ENCODE peak calls at places on chromosomes 2 and 18, in seven cellular contexts. F, C, Z, Q, M, J and S are unnamed samples.
A peak's percentile ranks its signal among the peaks of the same experiment; 100 is the strongest.

GRCh38 chr2:44707945-44708645 is 233.4 kb upstream of the SIX3 start:
- DNase-seq in Z (no peak), Q (no peak), J (peak; percentile 53), M (peak; percentile 36), C (no peak), F (no peak), S (no peak)

GRCh38 chr2:56681659-56682396 is 498.0 kb downstream of the CCDC85A start:
- DNase-seq in Q (no peak), Z (no peak), C (peak; percentile 63), J (no peak), M (no peak), F (peak; percentile 59), S (no peak)

GRCh38 chr2:112021781-112022231 is 33.3 kb upstream of the TMEM87B start:
- DNase-seq in Q (no peak), J (no peak), F (peak; percentile 17), C (peak; percentile 53), M (no peak), Z (no peak), S (no peak)

GRCh38 chr2:127024769-127025356 is 82.1 kb downstream of the BIN1 start:
- DNase-seq in M (peak; percentile 27), C (peak; percentile 54), Q (peak; percentile 70), F (peak; percentile 36), J (no peak), Z (no peak), S (peak; percentile 61)

GRCh38 chr2:233707979-233708644 is 4.6 kb upstream of the UGT1A5 start:
- DNase-seq in M (no peak), J (no peak), Q (no peak), Z (no peak), C (peak; percentile 76), F (peak; percentile 20), S (no peak)

GRCh38 chr2:163428187-163428586 is 307.6 kb downstream of the FIGN start:
- DNase-seq in C (no peak), Z (no peak), Q (no peak), F (no peak), M (no peak), J (no peak), S (no peak)

GRCh38 chr18:49447810-49448745 is 12.4 kb downstream of the DYM start:
- DNase-seq in C (peak; percentile 84), M (peak; percentile 58), Z (peak; percentile 66), Q (peak; percentile 12), F (peak; percentile 59), J (peak; percentile 65), S (peak; percentile 40)

GRCh38 chr2:234033174-234033573 is 17.3 kb upstream of the SPP2 start:
- DNase-seq in F (peak; percentile 18), Q (no peak), C (no peak), M (no peak), J (peak; percentile 30), Z (no peak), S (no peak)

GRCh38 chr2:226763320-226763719 is 36.3 kb downstream of the IRS1 start:
- DNase-seq in Z (no peak), J (no peak), F (peak; percentile 38), M (no peak), Q (no peak), C (no peak), S (no peak)

GRCh38 chr18:8081872-8082553 is 514.9 kb downstream of the PTPRM start:
- DNase-seq in C (no peak), F (peak; percentile 31), Z (no peak), J (no peak), M (no peak), Q (no peak), S (no peak)

GRCh38 chr2:33531345-33532059 is 55.1 kb downstream of the RASGRP3 start:
- DNase-seq in Z (peak; percentile 47), M (no peak), J (no peak), C (peak; percentile 20), F (no peak), Q (no peak), S (no peak)

GRCh38 chr18:65906621-65907034 is 155.8 kb downstream of the CDH7 start:
- DNase-seq in Z (no peak), Q (no peak), C (no peak), J (no peak), M (peak; percentile 88), F (no peak), S (peak; percentile 10)

GRCh38 chr2:58428286-58428552 is 187.1 kb upstream of the FANCL start:
- DNase-seq in C (peak; percentile 3), F (no peak), J (peak; percentile 11), Z (no peak), M (peak; percentile 22), Q (peak; percentile 21), S (peak; percentile 61)

GRCh38 chr18:68177807-68178702 is 536.9 kb downstream of the TMX3 start:
- DNase-seq in C (peak; percentile 94), J (no peak), F (peak; percentile 98), M (no peak), Z (peak; percentile 96), Q (no peak), S (no peak)

GRCh38 chr2:188810591-188810990 is 163.6 kb upstream of the COL3A1 start:
- DNase-seq in C (peak; percentile 74), Z (peak; percentile 50), Q (no peak), F (no peak), J (no peak), M (no peak), S (no peak)

GRCh38 chr2:203730076-203730729 is 23.8 kb downstream of the CD28 start:
- DNase-seq in M (no peak), Q (no peak), F (peak; percentile 22), J (peak; percentile 4), C (peak; percentile 34), Z (no peak), S (no peak)

GRCh38 chr2:63059434-63060078 is 8.9 kb downstream of the OTX1 start:
- DNase-seq in M (no peak), F (no peak), Z (no peak), C (no peak), J (no peak), Q (no peak), S (peak; percentile 30)

GRCh38 chr2:46438794-46439193 is 40.6 kb upstream of the TMEM247 start:
- DNase-seq in Q (no peak), Z (no peak), M (no peak), J (no peak), C (no peak), F (no peak), S (no peak)

GRCh38 chr2:202344178-202344577 is 31.9 kb upstream of the BMPR2 start:
- DNase-seq in Q (no peak), C (no peak), M (no peak), F (no peak), Z (no peak), J (no peak), S (no peak)

GRCh38 chr2:68742638-68743037 is 8.0 kb downstream of the ARHGAP25 start:
- DNase-seq in J (no peak), M (peak; percentile 16), Z (no peak), C (no peak), F (no peak), Q (no peak), S (no peak)

GRCh38 chr2:68743531-68743930 is 8.9 kb downstream of the ARHGAP25 start:
- DNase-seq in Z (no peak), Q (no peak), J (no peak), C (no peak), M (peak; percentile 11), F (no peak), S (no peak)

GRCh38 chr2:68746408-68746807 is 11.8 kb downstream of the ARHGAP25 start:
- DNase-seq in C (no peak), J (no peak), F (no peak), Z (no peak), Q (no peak), M (peak; percentile 10), S (no peak)

GRCh38 chr2:68745006-68745405 is 10.4 kb downstream of the ARHGAP25 start:
- DNase-seq in Q (no peak), J (no peak), M (peak; percentile 4), C (no peak), Z (no peak), F (no peak), S (no peak)

DNA sequence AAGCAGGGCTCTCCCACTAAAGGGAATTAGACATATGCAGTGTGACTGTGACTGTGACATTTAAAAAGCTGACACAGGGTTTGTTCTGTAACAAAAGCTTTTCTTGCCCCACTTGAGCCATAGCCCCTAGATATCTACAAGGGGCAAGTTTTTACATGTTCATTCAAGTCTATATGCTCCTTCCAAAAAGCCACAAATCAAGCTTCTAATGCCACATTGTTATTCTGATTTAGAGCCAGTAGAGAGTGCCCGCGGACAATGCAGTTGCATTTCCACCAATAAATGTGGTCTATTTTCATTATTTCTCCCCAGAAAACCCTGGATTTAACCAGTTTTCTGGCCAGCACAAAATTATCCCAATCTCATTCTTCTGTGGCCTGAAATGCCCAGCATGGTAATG is 9.9 kb downstream of the ARHGAP25 start:
- DNase-seq in J (no peak), Q (no peak), Z (no peak), F (no peak), C (no peak), M (peak; percentile 5), S (no peak)
- TF ChIP-seq CTCF in J (no peak), Q (no peak), Z (no peak), F (no peak), C (no peak), M (no peak), S (no peak)

DNA sequence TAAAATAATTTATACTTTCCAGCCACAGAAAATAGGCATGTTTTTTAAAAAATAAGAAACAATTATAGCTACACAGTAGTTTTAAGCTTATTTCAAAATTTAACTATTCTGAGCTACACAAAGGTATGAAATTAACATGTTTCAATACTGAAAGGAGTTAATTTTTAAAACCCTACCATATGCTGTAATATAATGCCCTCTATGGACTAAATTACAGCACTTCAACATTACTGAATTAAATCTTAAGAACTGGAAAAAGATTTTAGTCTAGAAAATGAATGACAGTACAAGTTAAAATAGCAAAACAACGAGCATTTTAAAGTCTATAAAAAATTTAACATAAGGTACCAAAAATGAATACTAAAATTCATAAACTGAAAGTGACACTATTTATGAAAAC is 36.3 kb downstream of the RTN4 start:
- DNase-seq in Q (no peak), M (no peak), C (no peak), J (no peak), F (no peak), Z (no peak), S (no peak)
- TF ChIP-seq CTCF in Q (peak; percentile 37), M (no peak), C (no peak), J (peak; percentile 51), F (no peak), Z (no peak), S (no peak)

GRCh38 chr2:96549967-96550786 is 13.6 kb downstream of the ARID5A start:
- DNase-seq in Z (no peak), J (no peak), F (no peak), C (no peak), Q (peak; percentile 51), M (peak; percentile 74), S (no peak)
- TF ChIP-seq CTCF in Z (peak; percentile 18), J (peak; percentile 53), F (peak; percentile 30), C (peak; percentile 7), Q (peak; percentile 97), M (peak; percentile 65), S (peak; percentile 26)

DNA sequence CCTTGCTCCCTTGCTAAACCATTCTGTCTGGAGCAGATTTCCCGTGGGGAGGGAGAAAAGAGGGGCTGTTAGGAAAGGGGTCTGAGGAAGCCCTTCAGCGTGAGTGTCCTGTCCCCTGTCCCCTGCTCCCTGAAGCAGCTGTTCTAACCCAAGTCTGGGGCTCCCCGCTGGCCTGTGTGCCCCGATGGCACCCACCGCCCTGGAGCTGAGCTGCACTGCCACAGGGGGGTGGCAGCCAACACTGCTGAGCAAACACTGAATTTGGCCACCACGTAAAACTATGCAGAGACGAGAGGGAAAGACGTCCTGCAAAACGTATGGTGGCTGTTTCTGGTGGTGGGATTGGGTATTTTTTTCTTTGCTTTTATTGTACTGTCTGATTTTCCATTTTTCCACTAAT is 17.9 kb downstream of the KCNG2 start:
- DNase-seq in Z (no peak), Q (no peak), J (no peak), M (no peak), F (no peak), C (no peak), S (no peak)
- TF ChIP-seq CTCF in Z (no peak), Q (no peak), J (no peak), M (no peak), F (no peak), C (no peak), S (no peak)